ENCODE peak calls at places on chromosome 12, in four cellular contexts. X is Peyer's patch, D is uterus, P is aorta. V is an unnamed sample.

GRCh38 chr12:58540480-58541299 is 379.6 kb downstream of the LRIG3 start:
- DNase-seq in P (peak), D (peak), X (peak), V (peak)

GRCh38 chr12:43930032-43930431 is 94.2 kb downstream of the TMEM117 start:
- DNase-seq in D (no peak), P (no peak), X (no peak), V (no peak)

GRCh38 chr12:24012528-24012927 is 63.1 kb upstream of the SOX5 start:
- DNase-seq in D (no peak), P (no peak), X (no peak), V (no peak)

GRCh38 chr12:104886418-104887401 is 71.4 kb downstream of the SLC41A2 start:
- DNase-seq in P (no peak), D (no peak), X (no peak), V (peak)

GRCh38 chr12:45290218-45290609 is 74.3 kb downstream of the ANO6 start:
- DNase-seq in X (no peak), P (no peak), D (no peak), V (peak)

GRCh38 chr12:117680311-117680710 is 288.5 kb downstream of the KSR2 start:
- DNase-seq in X (no peak), P (no peak), D (no peak), V (no peak)

GRCh38 chr12:105317453-105317852 is 13.0 kb upstream of the C12orf75 start:
- DNase-seq in P (no peak), D (no peak), X (no peak), V (no peak)

GRCh38 chr12:253116-253831 is 9.4 kb downstream of the SLC6A13 start:
- DNase-seq in P (no peak), D (no peak), X (no peak), V (no peak)

GRCh38 chr12:14874882-14875281 is 10.8 kb downstream of the MGP start:
- DNase-seq in P (no peak), D (no peak), X (no peak), V (no peak)

GRCh38 chr12:13347241-13348043 is 150.9 kb downstream of the EMP1 start:
- DNase-seq in D (no peak), X (no peak), P (no peak), V (peak)

GRCh38 chr12:28872654-28873268 is 276.3 kb upstream of the FAR2 start:
- DNase-seq in X (no peak), D (peak), P (no peak), V (no peak)

GRCh38 chr12:84637926-84638325 is 274.7 kb downstream of the SLC6A15 start:
- DNase-seq in D (no peak), P (no peak), X (no peak), V (peak)

GRCh38 chr12:105109465-105110212 is 2.1 kb downstream of the WASHC4 start:
- DNase-seq in X (peak), P (no peak), D (no peak), V (no peak)

GRCh38 chr12:97756066-97756701 is 293.6 kb downstream of the RMST start:
- DNase-seq in P (no peak), D (no peak), X (no peak), V (no peak)

GRCh38 chr12:121990692-121991603 is 30.7 kb upstream of the BCL7A start:
- DNase-seq in P (no peak), X (no peak), D (no peak), V (no peak)

GRCh38 chr12:92080390-92081285 is 65.0 kb downstream of the BTG1 start:
- DNase-seq in X (no peak), D (no peak), P (no peak), V (peak)

GRCh38 chr12:116564080-116564479 is 4.9 kb downstream of the MAP1LC3B2 start:
- DNase-seq in P (no peak), X (no peak), D (no peak), V (no peak)

GRCh38 chr12:50595667-50596066 is 90.9 kb downstream of the DIP2B start:
- DNase-seq in P (no peak), X (no peak), D (no peak), V (no peak)

GRCh38 chr12:57832966-57833365 is 13.6 kb downstream of the CTDSP2 start:
- DNase-seq in X (no peak), P (no peak), D (no peak), V (no peak)

GRCh38 chr12:6343518-6343917 is 1.6 kb upstream of the TNFRSF1A start:
- DNase-seq in P (peak), D (no peak), X (no peak), V (no peak)

GRCh38 chr12:6338955-6339761 is 2.7 kb downstream of the TNFRSF1A start:
- DNase-seq in X (no peak), P (no peak), D (no peak), V (no peak)

GRCh38 chr12:6340745-6341438 is 984 bp downstream of the TNFRSF1A start:
- DNase-seq in X (no peak), D (no peak), P (peak), V (no peak)

GRCh38 chr12:6341439-6342139 is at the start of gene TNFRSF1A:
- DNase-seq in P (peak), D (peak), X (peak), V (peak)

DNA sequence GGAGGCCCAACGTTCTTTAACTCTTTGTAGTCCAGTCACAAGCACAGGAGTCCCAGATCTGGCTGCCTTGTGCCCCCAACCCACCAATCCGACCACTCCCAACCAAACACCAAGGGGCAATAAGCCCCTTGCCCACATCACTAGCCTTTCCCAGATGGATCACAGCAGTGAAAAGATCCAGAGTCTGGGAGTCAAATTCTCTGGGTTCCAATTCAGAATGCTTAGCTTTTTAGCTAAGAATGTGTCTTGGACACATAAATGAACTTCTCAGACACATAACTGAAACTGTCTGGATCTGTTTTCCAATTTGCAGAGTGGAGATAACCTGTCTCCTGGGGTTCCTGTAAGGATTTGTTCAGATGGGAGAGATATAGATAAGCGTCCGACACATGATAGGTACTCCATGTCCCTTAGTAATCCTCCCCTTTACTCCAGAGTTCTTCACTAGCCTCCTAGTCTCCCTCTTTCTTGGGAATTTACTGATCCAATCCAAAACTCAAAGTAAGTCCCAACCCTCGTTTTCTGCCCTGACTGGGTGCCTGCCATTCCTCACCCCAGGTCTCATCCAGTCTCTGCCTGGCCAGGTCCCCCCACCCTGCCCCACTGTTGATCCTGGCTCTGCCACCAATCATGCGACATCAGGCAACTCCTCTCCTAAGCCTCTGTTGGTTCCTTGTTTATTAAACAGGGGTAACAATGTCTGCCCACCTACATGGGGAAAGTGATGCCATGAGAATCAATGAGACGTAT is 439 bp upstream of the TNFRSF1A start:
- DNase-seq in X (no peak), P (no peak), D (no peak), V (no peak)
- H3K4me3 ChIP-seq in X (peak), P (peak), D (peak), V (peak)

DNA sequence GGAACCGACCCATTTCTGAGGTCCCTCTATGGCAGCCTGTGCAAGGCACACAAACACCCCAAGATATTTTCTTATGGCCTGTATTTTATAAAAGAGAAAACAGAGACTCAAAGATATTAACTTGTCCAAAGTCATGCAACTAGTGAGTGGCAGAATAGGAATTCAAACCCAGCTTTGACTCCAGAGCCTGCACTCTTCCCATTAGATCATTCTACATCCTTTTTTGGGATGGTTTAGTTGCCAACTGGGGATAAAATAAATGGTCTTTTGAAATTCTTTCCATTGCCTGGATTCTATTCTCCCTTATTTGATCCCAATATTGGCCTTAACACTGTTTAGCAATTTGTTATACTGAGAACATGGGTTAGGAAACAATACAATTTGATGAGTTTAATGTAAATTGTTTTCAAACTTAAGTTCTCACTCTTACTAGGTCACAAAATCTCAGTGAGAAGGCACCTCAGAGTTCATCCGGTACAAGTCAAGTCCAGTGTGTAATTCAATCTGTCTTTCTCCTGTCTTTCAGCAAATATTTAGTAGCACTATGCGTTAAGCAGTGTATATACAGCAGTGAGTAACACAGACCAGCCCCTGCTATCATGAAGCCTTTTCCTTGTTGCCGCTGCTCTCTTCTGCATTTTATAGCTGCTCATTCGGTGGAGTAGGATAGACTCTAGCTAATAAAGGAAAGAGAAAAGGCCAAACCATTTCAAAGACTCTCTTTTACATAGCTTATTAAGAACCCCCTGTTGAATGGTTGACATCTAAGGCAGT is 162.1 kb upstream of the IFNG-AS1 start:
- DNase-seq in P (no peak), D (no peak), X (no peak), V (no peak)
- H3K4me3 ChIP-seq in P (peak), D (no peak), X (no peak), V (peak)

GRCh38 chr12:9702239-9702638 is 30.7 kb downstream of the CLECL1 start:
- DNase-seq in D (no peak), X (peak), P (no peak), V (no peak)

GRCh38 chr12:9700606-9700956 is 31.1 kb downstream of the CLEC2D start:
- DNase-seq in D (no peak), P (no peak), X (no peak), V (no peak)

GRCh38 chr12:9699269-9699897 is 29.9 kb downstream of the CLEC2D start:
- DNase-seq in P (no peak), D (no peak), X (no peak), V (no peak)

GRCh38 chr12:9701380-9702154 is 31.3 kb downstream of the CLECL1 start:
- DNase-seq in X (no peak), P (no peak), D (no peak), V (no peak)

DNA sequence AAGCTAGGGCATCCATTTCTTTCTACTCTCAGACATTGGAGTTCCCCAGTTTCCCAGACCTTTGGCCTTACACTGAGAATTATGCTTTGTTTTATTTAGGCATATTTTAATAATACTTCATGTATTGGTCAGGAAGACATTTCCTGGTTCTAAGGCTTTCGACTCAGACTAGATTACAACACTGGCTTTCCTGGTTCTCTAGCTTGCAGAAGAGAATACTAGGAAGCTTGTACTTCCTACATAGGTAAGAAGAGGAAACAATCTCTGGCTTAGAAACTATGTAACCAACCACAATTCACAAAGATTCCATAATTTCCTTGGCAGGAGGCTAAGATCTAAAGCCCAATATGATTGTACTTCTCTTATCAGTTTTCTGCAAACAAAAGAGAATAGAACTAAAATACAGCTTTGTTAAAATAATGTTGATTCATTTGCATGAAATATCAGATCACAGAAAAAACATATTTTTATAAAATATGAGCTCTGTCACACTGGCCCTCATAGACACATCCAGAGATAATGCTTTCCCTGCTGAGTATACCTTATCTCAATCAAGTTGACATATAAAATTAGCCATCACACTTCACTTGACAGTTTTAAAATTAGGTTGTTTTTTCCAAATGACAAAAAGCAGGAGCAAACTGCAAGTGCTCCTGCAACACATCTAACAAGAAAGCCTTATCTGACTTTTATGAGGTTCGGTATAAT is 30.5 kb downstream of the CLEC2D start:
- DNase-seq in P (no peak), X (no peak), D (no peak), V (no peak)
- H3K4me3 ChIP-seq in P (no peak), X (no peak), D (no peak), V (no peak)

DNA sequence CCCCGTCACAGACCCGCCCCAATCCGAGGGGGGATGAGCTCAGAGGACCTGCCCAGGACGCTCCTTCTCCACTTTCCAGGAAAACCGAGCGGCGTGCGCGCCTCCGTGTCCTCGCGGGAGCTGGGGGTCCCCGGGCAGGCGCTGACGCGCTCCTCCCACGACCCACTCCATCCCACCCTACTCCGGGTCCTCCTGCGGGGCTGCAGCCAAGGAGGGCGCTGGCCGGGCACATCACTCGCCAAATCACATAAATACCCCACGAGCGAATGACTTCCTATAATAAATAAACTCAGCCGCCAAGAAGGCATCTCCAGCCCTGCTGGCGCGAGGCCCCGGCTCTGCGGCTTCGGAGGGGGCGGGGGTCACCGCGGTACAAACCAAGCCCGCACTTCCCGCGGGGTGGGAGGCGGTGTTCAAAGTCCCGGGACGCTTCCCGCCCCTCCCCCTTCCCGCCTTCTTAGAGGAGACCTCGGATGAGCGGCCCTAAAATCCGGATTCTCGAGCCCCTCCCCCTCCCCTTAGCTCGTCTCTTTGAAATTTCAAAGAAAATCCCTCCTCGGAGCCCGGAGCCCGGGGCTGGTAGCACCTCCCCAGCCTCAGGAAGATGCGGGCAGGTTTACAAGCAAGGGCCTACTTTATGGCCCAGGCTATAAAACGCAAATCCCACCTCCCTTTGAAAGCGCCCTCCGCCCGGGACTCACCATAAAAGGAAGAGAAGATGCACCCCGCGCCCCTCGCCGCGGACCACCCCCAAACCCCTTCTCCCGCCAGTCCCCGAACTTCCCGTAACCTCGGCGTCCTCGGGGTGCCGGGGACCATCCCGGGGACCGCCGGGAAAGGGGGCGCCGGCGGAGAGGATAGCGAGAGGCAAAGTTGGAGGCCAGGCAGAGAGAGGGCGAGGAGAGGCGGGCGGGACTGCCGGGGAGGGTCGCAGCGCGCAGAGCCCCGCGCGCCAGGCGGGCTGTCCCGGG is 718 bp upstream of the FZD10 start:
- DNase-seq in X (no peak), P (no peak), D (peak), V (peak)
- H3K4me3 ChIP-seq in X (no peak), P (peak), D (peak), V (peak)

DNA sequence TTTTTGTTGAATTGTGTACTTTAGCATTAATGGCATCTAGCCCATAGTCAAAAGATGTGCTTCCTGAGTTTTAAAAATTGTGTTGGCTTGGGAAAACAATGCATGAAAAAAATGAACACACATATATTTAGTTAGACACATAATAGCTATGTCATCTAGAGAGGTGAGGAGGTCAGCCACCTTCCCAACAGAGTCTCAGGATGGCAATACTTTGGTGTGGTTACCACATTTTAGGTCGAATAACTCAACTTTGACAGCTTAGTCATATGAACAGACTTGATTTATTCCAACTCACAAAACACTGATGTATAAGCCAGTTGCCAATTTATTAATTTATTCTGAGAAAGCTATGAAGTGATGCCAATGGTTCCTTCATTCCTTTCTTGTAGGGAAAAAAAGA is 114.0 kb downstream of the ETNK1 start:
- DNase-seq in X (no peak), D (no peak), P (no peak), V (no peak)
- H3K4me3 ChIP-seq in X (no peak), D (no peak), P (no peak), V (no peak)

V was measured in skeletal muscle cell.